ENCODE peak calls at places on chromosomes 2 and 18, in five cellular contexts. U, P, T, Z and L are unnamed samples. For H3K4me1, the result is how much of the 10 kb centered on the place peaks cover.

GRCh38 chr2:8472545-8473361 is 209.1 kb upstream of the ID2 start:
- DNase-seq in U (no peak), P (no peak), T (no peak), Z (no peak), L (no peak)

GRCh38 chr2:234410526-234410925 is 86.4 kb downstream of the ARL4C start:
- DNase-seq in U (no peak), P (no peak), T (no peak), Z (peak), L (peak)

GRCh38 chr2:139940701-139941100 is 1160.5 kb upstream of the NXPH2 start:
- DNase-seq in U (no peak), P (no peak), T (no peak), Z (no peak), L (no peak)

GRCh38 chr18:22169889-22170420 is 566 bp downstream of the GATA6 start:
- DNase-seq in U (no peak), P (peak), T (no peak), Z (peak), L (peak)

GRCh38 chr2:29702276-29702675 is 219.1 kb downstream of the ALK start:
- DNase-seq in U (no peak), P (no peak), T (no peak), Z (no peak), L (no peak)

GRCh38 chr2:186349508-186349907 is 136.6 kb upstream of the ZC3H15 start:
- DNase-seq in U (peak), P (no peak), T (no peak), Z (no peak), L (no peak)

GRCh38 chr2:135563793-135564192 is 32.5 kb downstream of the R3HDM1 start:
- DNase-seq in U (peak), P (no peak), T (no peak), Z (peak), L (no peak)

GRCh38 chr2:10297950-10298349 is 4.8 kb upstream of the HPCAL1 start:
- DNase-seq in U (peak), P (peak), T (no peak), Z (peak), L (no peak)

GRCh38 chr2:239379641-239380170 is 21.1 kb downstream of the HDAC4 start:
- DNase-seq in U (no peak), P (peak), T (no peak), Z (no peak), L (peak)

GRCh38 chr2:225366731-225367130 is 32.8 kb upstream of the NYAP2 start:
- DNase-seq in U (no peak), P (no peak), T (no peak), Z (no peak), L (no peak)

GRCh38 chr2:12074126-12074883 is 327.9 kb downstream of the LPIN1 start:
- DNase-seq in U (no peak), P (peak), T (peak), Z (no peak), L (no peak)

GRCh38 chr18:44803019-44803650 is 122.4 kb downstream of the SETBP1 start:
- DNase-seq in U (no peak), P (no peak), T (no peak), Z (peak), L (peak)

GRCh38 chr2:112483047-112483473 is 1.1 kb downstream of the TTL start:
- DNase-seq in U (peak), P (peak), T (no peak), Z (peak), L (peak)

DNA sequence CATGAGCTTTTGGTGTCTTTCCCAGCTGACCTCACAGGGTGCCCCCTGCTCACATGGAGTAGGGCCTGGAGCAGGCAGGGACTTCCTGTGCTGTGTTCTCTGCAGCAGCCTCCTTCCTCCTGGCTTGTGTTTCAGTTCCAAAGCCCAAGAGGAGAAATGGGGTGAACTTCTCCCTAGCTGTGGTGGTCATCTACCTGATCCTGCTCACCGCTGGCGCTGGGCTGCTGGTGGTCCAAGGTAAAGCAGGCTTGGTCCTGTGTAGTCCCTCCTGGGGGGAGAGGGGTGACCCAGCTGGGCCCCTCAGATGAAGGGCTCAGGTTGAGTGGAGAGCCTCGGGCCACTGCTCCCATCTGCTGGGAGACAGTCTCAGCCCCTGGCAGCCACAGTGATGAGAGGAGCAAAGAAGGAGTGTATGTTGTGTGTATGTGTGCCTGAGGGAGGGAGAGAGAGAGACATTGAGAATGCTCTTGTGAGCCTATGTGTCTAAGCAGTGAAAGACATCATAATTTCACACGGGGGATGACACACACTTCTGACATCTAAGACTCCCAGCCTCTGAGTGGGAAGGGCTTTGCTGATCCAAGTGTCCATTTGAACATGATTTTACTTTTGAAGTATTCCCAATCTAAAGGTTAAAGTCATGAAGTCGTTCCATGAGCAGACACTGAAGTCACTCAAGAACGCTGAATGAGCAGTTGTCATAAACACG is 27.2 kb downstream of the MARCO start:
- DNase-seq in U (no peak), P (no peak), T (no peak), Z (no peak), L (no peak)
- TF ChIP-seq REST in U (no peak), P (no peak), T (no peak), Z (no peak), L (no peak)

DNA sequence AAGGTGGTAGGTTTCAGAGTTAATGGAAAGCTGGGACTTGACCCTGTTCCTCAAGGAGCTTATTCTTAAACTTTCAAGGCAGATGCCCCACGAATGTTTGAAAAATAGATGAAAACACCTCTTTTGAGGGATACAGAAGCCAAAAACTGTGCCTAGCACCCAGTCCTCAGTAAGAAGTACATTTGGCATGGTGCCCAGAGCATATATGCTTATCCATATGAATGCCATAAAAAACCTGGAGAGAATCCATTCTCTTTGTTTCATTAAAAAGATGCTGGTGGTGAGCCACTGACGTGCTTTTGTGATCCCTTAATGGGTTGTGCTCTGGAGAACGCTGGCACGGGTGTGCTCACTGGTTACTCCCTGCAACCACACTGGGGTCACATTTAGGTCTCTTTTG is 69.0 kb downstream of the IL1R2 start:
- DNase-seq in U (no peak), P (no peak), T (no peak), Z (no peak), L (no peak)
- H3K4me1 ChIP-seq in U (under half), P (half or more), T (under half), Z (half or more), L (under half)

GRCh38 chr2:1884933-1885580 is 140.7 kb upstream of the PXDN start:
- DNase-seq in U (no peak), P (no peak), T (no peak), Z (no peak), L (no peak)
- TF ChIP-seq JUNB in U (no peak), P (no peak), T (no peak), Z (no peak), L (no peak)

GRCh38 chr2:162257416-162257815 is 14.2 kb upstream of the FAP start:
- DNase-seq in U (no peak), P (no peak), T (no peak), Z (no peak), L (no peak)

GRCh38 chr2:162258686-162259085 is 15.4 kb upstream of the FAP start:
- DNase-seq in U (no peak), P (no peak), T (no peak), Z (no peak), L (no peak)

GRCh38 chr2:162265666-162266467 is 22.6 kb upstream of the FAP start:
- DNase-seq in U (no peak), P (no peak), T (no peak), Z (no peak), L (no peak)

GRCh38 chr2:162258169-162258568 is 14.9 kb upstream of the FAP start:
- DNase-seq in U (no peak), P (no peak), T (no peak), Z (no peak), L (no peak)

GRCh38 chr2:162261032-162261945 is 18.0 kb upstream of the FAP start:
- DNase-seq in U (no peak), P (no peak), T (no peak), Z (no peak), L (peak)
- TF ChIP-seq REST in U (no peak), P (no peak), T (no peak), Z (no peak), L (no peak)

GRCh38 chr18:58267493-58267892 is 223.5 kb downstream of the NEDD4L start:
- DNase-seq in U (no peak), P (no peak), T (no peak), Z (no peak), L (no peak)
- H3K4me1 ChIP-seq in U (under half), P (under half), T (under half), Z (under half), L (under half)